ENCODE peak calls at places on chromosomes 3 and 15, in ten cellular contexts. H is SK-N-SH; X is fibroblast of lung; F is ovary; C is CD8-positive, alpha-beta T cell; Y is lung; A is pancreas; L is sigmoid colon; K is OCI-LY7; Q is spleen. T is an unnamed sample.

GRCh38 chr15:78565951-78566774 is 843 bp downstream of the CHRNA5 start:
- DNase-seq in H (peak; percentile 58), X (peak; percentile 16), F (no peak), C (no peak), Y (no peak), A (peak; percentile 17), L (no peak), K (no peak), Q (no peak), T (no peak)

GRCh38 chr15:63599401-63600000 is 2.3 kb downstream of the FBXL22 start:
- DNase-seq in H (peak; percentile 35), X (peak; percentile 34), F (peak; percentile 79), C (no peak), Y (peak; percentile 62), A (peak; percentile 83), L (peak; percentile 92), K (peak; percentile 53), Q (peak; percentile 90), T (peak; percentile 90)

GRCh38 chr3:45365060-45365459 is 23.3 kb upstream of the LARS2 start:
- DNase-seq in H (no peak), X (peak; percentile 52), F (no peak), C (no peak), Y (no peak), A (no peak), L (no peak), K (no peak), Q (no peak), T (no peak)

GRCh38 chr3:149701206-149701976 is 43.6 kb upstream of the WWTR1 start:
- DNase-seq in H (no peak), X (no peak), F (no peak), C (no peak), Y (no peak), A (no peak), L (no peak), K (no peak), Q (no peak), T (no peak)

GRCh38 chr3:32220006-32220405 is 18.5 kb upstream of the CMTM8 start:
- DNase-seq in H (no peak), X (peak; percentile 89), F (no peak), C (no peak), Y (no peak), A (no peak), L (no peak), K (no peak), Q (no peak), T (no peak)

GRCh38 chr15:58179741-58180381 is 41.7 kb downstream of the AQP9 start:
- DNase-seq in H (no peak), X (peak; percentile 17), F (no peak), C (no peak), Y (no peak), A (no peak), L (no peak), K (no peak), Q (no peak), T (no peak)

GRCh38 chr15:23687143-23687470 is at the start of gene NDN:
- DNase-seq in H (peak; percentile 43), X (peak; percentile 63), F (peak; percentile 81), C (no peak), Y (peak; percentile 42), A (peak; percentile 44), L (peak; percentile 70), K (no peak), Q (no peak), T (peak; percentile 82)

GRCh38 chr15:70014860-70015490 is 82.7 kb downstream of the TLE3 start:
- DNase-seq in H (no peak), X (no peak), F (no peak), C (no peak), Y (no peak), A (no peak), L (no peak), K (peak; percentile 93), Q (peak; percentile 85), T (no peak)

GRCh38 chr3:52233108-52233591 is 5.8 kb downstream of the TWF2 start:
- DNase-seq in H (no peak), X (no peak), F (no peak), C (no peak), Y (no peak), A (no peak), L (no peak), K (no peak), Q (no peak), T (no peak)

GRCh38 chr3:52230461-52230860 is 5.0 kb upstream of the TLR9 start:
- DNase-seq in H (no peak), X (no peak), F (no peak), C (no peak), Y (no peak), A (no peak), L (no peak), K (no peak), Q (no peak), T (no peak)

GRCh38 chr3:52230889-52231499 is 5.5 kb upstream of the TLR9 start:
- DNase-seq in H (no peak), X (no peak), F (peak; percentile 30), C (no peak), Y (no peak), A (no peak), L (no peak), K (no peak), Q (no peak), T (no peak)

GRCh38 chr3:52232279-52233107 is 6.5 kb downstream of the TWF2 start:
- DNase-seq in H (no peak), X (no peak), F (no peak), C (no peak), Y (no peak), A (no peak), L (no peak), K (no peak), Q (no peak), T (no peak)

DNA sequence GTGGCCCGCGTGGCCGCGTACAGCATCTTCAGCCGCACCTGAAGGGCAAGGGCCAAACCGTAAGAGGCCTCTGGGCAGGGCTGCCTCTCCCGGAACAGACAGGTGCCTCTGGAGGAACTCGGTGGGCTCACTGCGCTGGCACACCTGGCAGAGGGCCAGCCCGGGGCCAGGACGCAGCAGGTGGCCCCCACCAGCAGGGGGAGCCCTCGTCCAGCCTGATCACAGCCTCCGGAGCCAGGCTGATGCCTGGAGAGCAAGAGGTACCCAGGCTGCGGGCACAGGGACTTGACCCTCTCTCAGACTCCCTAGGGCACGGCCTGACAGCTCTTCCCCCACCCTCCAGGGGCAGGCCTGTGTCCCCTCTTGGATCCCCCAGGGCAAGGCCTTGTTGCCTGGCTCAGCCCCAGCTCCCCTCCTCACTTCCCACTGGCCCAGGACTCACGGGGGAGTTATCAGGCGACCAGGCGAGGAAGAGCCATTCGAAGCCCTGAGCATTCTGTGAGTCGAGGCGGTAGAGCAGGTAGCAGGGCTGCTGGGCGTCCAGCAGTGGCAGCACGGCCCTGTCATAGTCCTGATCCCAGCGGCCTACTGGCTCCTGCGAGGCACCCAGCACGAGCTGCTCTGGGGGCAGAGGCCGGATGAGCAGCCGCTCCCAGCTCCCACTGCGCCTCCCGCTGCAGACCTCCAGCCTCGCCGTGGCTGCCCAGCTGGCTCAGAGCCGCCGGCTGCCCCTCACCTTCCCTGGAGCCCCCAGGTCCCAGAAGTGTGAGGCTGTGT is 6.2 kb upstream of the TLR9 start:
- DNase-seq in H (peak; percentile 90), X (peak; percentile 27), F (peak; percentile 79), C (peak; percentile 79), Y (peak; percentile 78), A (peak; percentile 71), L (no peak), K (peak; percentile 80), Q (peak; percentile 96), T (peak; percentile 94)
- H3K36me3 ChIP-seq in H (peaks cover 16% of the 10 kb centered on the region), X (peaks cover 40% of the 10 kb centered on the region), F (peaks cover 2% of the 10 kb centered on the region), C (peaks cover 50% of the 10 kb centered on the region), Y (peaks cover 67% of the 10 kb centered on the region), A (peaks cover 25% of the 10 kb centered on the region), L (peaks cover 74% of the 10 kb centered on the region), K (peaks cover 53% of the 10 kb centered on the region), Q (peaks cover 56% of the 10 kb centered on the region), T (peaks cover 6% of the 10 kb centered on the region)

GRCh38 chr15:55260562-55261131 is 29.0 kb downstream of the RAB27A start:
- DNase-seq in H (no peak), X (no peak), F (no peak), C (no peak), Y (no peak), A (no peak), L (no peak), K (no peak), Q (no peak), T (no peak)

GRCh38 chr15:55270301-55270700 is 19.3 kb downstream of the RAB27A start:
- DNase-seq in H (peak; percentile 24), X (no peak), F (no peak), C (no peak), Y (no peak), A (no peak), L (no peak), K (no peak), Q (no peak), T (no peak)

GRCh38 chr15:55267401-55268053 is 22.1 kb downstream of the RAB27A start:
- DNase-seq in H (peak; percentile 32), X (peak; percentile 83), F (no peak), C (peak; percentile 54), Y (peak; percentile 39), A (peak; percentile 45), L (no peak), K (no peak), Q (peak; percentile 95), T (no peak)

GRCh38 chr15:55268054-55268695 is 21.4 kb downstream of the RAB27A start:
- DNase-seq in H (no peak), X (no peak), F (no peak), C (no peak), Y (no peak), A (no peak), L (no peak), K (no peak), Q (no peak), T (no peak)

DNA sequence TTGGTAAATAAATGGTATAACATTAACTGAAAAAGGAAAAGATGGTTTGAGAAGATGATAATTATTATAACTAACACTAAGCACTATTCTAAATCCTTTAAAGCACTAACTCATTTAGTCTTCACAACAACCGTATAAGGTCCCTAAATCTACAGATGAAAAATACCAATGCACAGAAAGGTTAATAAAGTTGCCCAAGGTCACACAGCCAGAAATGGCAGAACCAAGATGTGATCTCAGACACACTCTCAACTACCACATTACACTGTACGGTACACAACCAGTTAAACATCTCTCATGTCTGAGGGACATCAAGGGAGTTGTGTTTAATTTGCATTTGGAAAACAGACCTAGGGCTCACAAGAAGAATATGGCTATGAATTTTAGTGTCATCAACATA is 23.1 kb downstream of the RAB27A start:
- DNase-seq in H (no peak), X (no peak), F (no peak), C (no peak), Y (no peak), A (no peak), L (no peak), K (no peak), Q (no peak), T (no peak)
- H3K4me1 ChIP-seq in H (peaks cover 20% of the 10 kb centered on the region), X (no peaks in the 10 kb centered on the region), F (no peaks in the 10 kb centered on the region), C (peaks cover 55% of the 10 kb centered on the region), Y (no peaks in the 10 kb centered on the region), A (peaks cover 4% of the 10 kb centered on the region), L (peaks cover 7% of the 10 kb centered on the region), K (no peaks in the 10 kb centered on the region), Q (peaks cover 80% of the 10 kb centered on the region), T (no peaks in the 10 kb centered on the region)

GRCh38 chr3:172601066-172601832 is 78.0 kb upstream of the TNFSF10 start:
- DNase-seq in H (no peak), X (no peak), F (no peak), C (no peak), Y (no peak), A (no peak), L (no peak), K (no peak), Q (no peak), T (no peak)
- H3K36me3 ChIP-seq in H (no peaks in the 10 kb centered on the region), X (no peaks in the 10 kb centered on the region), F (no peaks in the 10 kb centered on the region), C (no peaks in the 10 kb centered on the region), Y (no peaks in the 10 kb centered on the region), A (no peaks in the 10 kb centered on the region), L (no peaks in the 10 kb centered on the region), K (no peaks in the 10 kb centered on the region), Q (no peaks in the 10 kb centered on the region), T (no peaks in the 10 kb centered on the region)

GRCh38 chr3:100518983-100519382 is 26.6 kb downstream of the TMEM45A start:
- DNase-seq in H (no peak), X (peak; percentile 54), F (no peak), C (no peak), Y (no peak), A (no peak), L (no peak), K (no peak), Q (no peak), T (no peak)

GRCh38 chr3:100518244-100518643 is 25.8 kb downstream of the TMEM45A start:
- DNase-seq in H (no peak), X (no peak), F (no peak), C (no peak), Y (no peak), A (no peak), L (no peak), K (no peak), Q (no peak), T (no peak)

GRCh38 chr3:100516843-100517242 is 24.4 kb downstream of the TMEM45A start:
- DNase-seq in H (no peak), X (peak; percentile 52), F (no peak), C (no peak), Y (no peak), A (no peak), L (no peak), K (no peak), Q (no peak), T (no peak)

GRCh38 chr3:100516232-100516631 is 23.8 kb downstream of the TMEM45A start:
- DNase-seq in H (no peak), X (peak; percentile 74), F (no peak), C (no peak), Y (no peak), A (no peak), L (no peak), K (no peak), Q (no peak), T (no peak)

DNA sequence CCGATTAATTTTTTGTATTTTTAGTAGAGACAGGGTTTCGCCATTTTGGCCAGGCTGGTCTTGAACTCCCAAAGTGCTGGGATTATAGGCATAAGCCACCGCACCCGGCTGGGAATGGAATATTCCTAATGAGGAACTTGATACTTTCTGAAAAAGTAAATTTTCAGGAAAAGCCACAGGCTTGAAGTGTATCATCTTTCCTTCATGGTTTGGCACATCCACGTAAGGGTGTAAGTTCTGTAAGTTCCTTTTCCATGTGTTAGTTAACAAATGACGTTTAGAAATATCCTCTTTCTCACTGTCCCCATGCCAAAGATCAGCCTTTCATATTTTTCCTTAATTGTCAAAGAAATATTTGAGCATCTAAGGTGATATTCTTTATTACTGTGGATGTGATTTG is 24.9 kb downstream of the TMEM45A start:
- DNase-seq in H (no peak), X (no peak), F (no peak), C (no peak), Y (no peak), A (no peak), L (no peak), K (no peak), Q (no peak), T (no peak)
- H3K4me1 ChIP-seq in H (peaks cover 2% of the 10 kb centered on the region), X (no peaks in the 10 kb centered on the region), F (no peaks in the 10 kb centered on the region), C (no peaks in the 10 kb centered on the region), Y (no peaks in the 10 kb centered on the region), A (no peaks in the 10 kb centered on the region), L (no peaks in the 10 kb centered on the region), K (no peaks in the 10 kb centered on the region), Q (no peaks in the 10 kb centered on the region), T (no peaks in the 10 kb centered on the region)

T was measured in aorta.